ENCODE peak calls at places on chromosomes 11 and 22, in four cellular contexts. S is stromal cell of bone marrow; A is stimulated activated effector memory CD8-positive, alpha-beta T cell treated with anti-CD3 and anti-CD28 coated beads, Interleukin-12 subunit alpha, Interleukin-12 subunit beta, amount 100 ng/mL, for 72 hours; B is mammary epithelial cell. I is an unnamed sample.

GRCh38 chr11:74444173-74444832 is 23.0 kb downstream of the KCNE3 start:
- DNase-seq in A (no peak), S (no peak), B (no peak), I (no peak)

GRCh38 chr11:35682230-35683195 is 19.9 kb downstream of the TRIM44 start:
- DNase-seq in S (no peak), B (no peak), A (no peak), I (no peak)

GRCh38 chr11:75346296-75346695 is 5.2 kb downstream of the ARRB1 start:
- DNase-seq in A (no peak), S (no peak), B (no peak), I (no peak)

GRCh38 chr11:117037952-117038350 is 60.3 kb downstream of the SIK3 start:
- DNase-seq in A (no peak), B (no peak), S (no peak), I (no peak)

GRCh38 chr11:129277216-129277838 is 85.2 kb upstream of the ARHGAP32 start:
- DNase-seq in S (no peak), A (no peak), B (no peak), I (no peak)

GRCh38 chr11:96147186-96147585 is 195.8 kb downstream of the MAML2 start:
- DNase-seq in S (no peak), B (no peak), A (no peak), I (no peak)

GRCh38 chr11:119093951-119094815 is 7.5 kb downstream of the DPAGT1 start:
- DNase-seq in B (peak; percentile 39), S (peak; percentile 12), A (peak; percentile 42), I (peak; percentile 43)

GRCh38 chr22:27388090-27388600 is 413.4 kb downstream of the MN1 start:
- DNase-seq in S (no peak), A (no peak), B (no peak), I (peak; percentile 27)

GRCh38 chr11:16809901-16810668 is 71.6 kb downstream of the C11orf58 start:
- DNase-seq in A (no peak), B (peak; percentile 63), S (peak; percentile 58), I (no peak)

GRCh38 chr22:23386822-23387580 is 193.1 kb downstream of the IGLL1 start:
- DNase-seq in B (no peak), S (no peak), A (no peak), I (no peak)

GRCh38 chr11:106304274-106304673 is 226.8 kb downstream of the AASDHPPT start:
- DNase-seq in A (no peak), B (peak; percentile 26), S (no peak), I (no peak)

GRCh38 chr22:50184004-50184461 is 1.7 kb upstream of the TRABD start:
- DNase-seq in S (peak; percentile 19), B (no peak), A (no peak), I (no peak)

GRCh38 chr11:1834791-1835670 is at the start of gene SYT8:
- DNase-seq in B (peak; percentile 50), A (no peak), S (no peak), I (no peak)

GRCh38 chr11:120715239-120715638 is 203.7 kb downstream of the GRIK4 start:
- DNase-seq in S (no peak), B (no peak), A (no peak), I (no peak)

GRCh38 chr11:122242731-122243130 is 126.7 kb upstream of the BLID start:
- DNase-seq in B (no peak), S (no peak), A (no peak), I (no peak)

GRCh38 chr11:66936326-66936725 is 21.9 kb downstream of the PC start:
- DNase-seq in A (no peak), S (no peak), B (peak; percentile 67), I (no peak)

I was measured in stimulated activated naive B cell treated with anti-CD40 and anti-IgM and Interleukin-4, amounts not matched to agents 10 μg/mL and 1 μg/mL and 100 μg/mL, for 72 hours.